ENCODE peak calls at places on chromosome 11, in ten cellular contexts. Q is heart left ventricle, A is sigmoid colon, Y is HepG2, V is esophagus muscularis mucosa, D is right lobe of liver, J is IMR-90, O is stomach, S is uterus, X is spleen. T is an unnamed sample.

GRCh38 chr11:106520146-106520912 is 442.9 kb downstream of the AASDHPPT start:
- DNase-seq in Q (no peak), A (no peak), Y (no peak), V (no peak), D (no peak), J (no peak), O (no peak), S (no peak), X (no peak), T (no peak)

GRCh38 chr11:114161486-114162250 is 102.2 kb downstream of the ZBTB16 start:
- DNase-seq in Q (no peak), A (no peak), Y (no peak), V (no peak), D (no peak), J (no peak), O (no peak), S (no peak), X (no peak), T (no peak)

GRCh38 chr11:726278-726915 is 20.4 kb downstream of the EPS8L2 start:
- DNase-seq in Q (no peak), A (peak; percentile 80), Y (no peak), V (no peak), D (peak; percentile 63), J (peak; percentile 26), O (peak; percentile 83), S (no peak), X (peak; percentile 94), T (peak; percentile 76)

GRCh38 chr11:1854949-1855885 is 2.3 kb downstream of the LSP1 start:
- DNase-seq in Q (no peak), A (no peak), Y (no peak), V (no peak), D (no peak), J (no peak), O (no peak), S (no peak), X (peak; percentile 84), T (no peak)

GRCh38 chr11:60912851-60913550 is 957 bp upstream of the TMEM109 start:
- DNase-seq in Q (no peak), A (peak; percentile 63), Y (no peak), V (no peak), D (no peak), J (no peak), O (peak; percentile 46), S (no peak), X (peak; percentile 82), T (no peak)

GRCh38 chr11:17751558-17751957 is 17.0 kb downstream of the KCNC1 start:
- DNase-seq in Q (peak; percentile 1), A (no peak), Y (no peak), V (no peak), D (no peak), J (no peak), O (no peak), S (no peak), X (peak; percentile 51), T (no peak)

GRCh38 chr11:133149698-133150097 is 382.6 kb downstream of the OPCML start:
- DNase-seq in Q (peak; percentile 28), A (no peak), Y (no peak), V (no peak), D (no peak), J (no peak), O (no peak), S (no peak), X (no peak), T (no peak)

GRCh38 chr11:14642453-14642852 is 1.2 kb upstream of the PDE3B start:
- DNase-seq in Q (no peak), A (no peak), Y (no peak), V (no peak), D (no peak), J (no peak), O (no peak), S (no peak), X (no peak), T (no peak)

GRCh38 chr11:34558211-34558610 is 44.6 kb upstream of the ELF5 start:
- DNase-seq in Q (no peak), A (no peak), Y (no peak), V (no peak), D (no peak), J (no peak), O (no peak), S (no peak), X (no peak), T (no peak)

GRCh38 chr11:4134844-4135243 is 40.2 kb downstream of the RRM1 start:
- DNase-seq in Q (no peak), A (no peak), Y (peak; percentile 51), V (no peak), D (no peak), J (peak; percentile 64), O (no peak), S (no peak), X (no peak), T (no peak)

GRCh38 chr11:72744474-72744873 is 7.7 kb downstream of the ARAP1 start:
- DNase-seq in Q (no peak), A (no peak), Y (no peak), V (no peak), D (no peak), J (no peak), O (no peak), S (no peak), X (peak; percentile 74), T (no peak)

GRCh38 chr11:1676254-1676740 is 20.7 kb upstream of the KRTAP5-6 start:
- DNase-seq in Q (no peak), A (no peak), Y (no peak), V (no peak), D (no peak), J (no peak), O (no peak), S (no peak), X (no peak), T (no peak)

GRCh38 chr11:19344661-19345518 is 104.1 kb upstream of the E2F8 start:
- DNase-seq in Q (peak; percentile 46), A (peak; percentile 66), Y (no peak), V (no peak), D (peak; percentile 64), J (peak; percentile 24), O (peak; percentile 55), S (no peak), X (peak; percentile 76), T (no peak)

GRCh38 chr11:1055109-1055703 is 18.7 kb upstream of the MUC6 start:
- DNase-seq in Q (no peak), A (peak; percentile 61), Y (no peak), V (no peak), D (no peak), J (no peak), O (no peak), S (peak; percentile 4), X (peak; percentile 66), T (no peak)

GRCh38 chr11:12695221-12695794 is 21.1 kb downstream of the TEAD1 start:
- DNase-seq in Q (no peak), A (no peak), Y (no peak), V (no peak), D (no peak), J (no peak), O (no peak), S (no peak), X (no peak), T (no peak)

GRCh38 chr11:12692238-12693074 is 18.2 kb downstream of the TEAD1 start:
- DNase-seq in Q (peak; percentile 91), A (peak; percentile 97), Y (peak; percentile 94), V (no peak), D (peak; percentile 98), J (peak; percentile 95), O (peak; percentile 93), S (peak; percentile 97), X (no peak), T (peak; percentile 86)

GRCh38 chr11:12693075-12693473 is 18.9 kb downstream of the TEAD1 start:
- DNase-seq in Q (peak; percentile 38), A (no peak), Y (no peak), V (no peak), D (no peak), J (no peak), O (no peak), S (peak; percentile 57), X (no peak), T (no peak)

GRCh38 chr11:12694182-12694531 is 19.9 kb downstream of the TEAD1 start:
- DNase-seq in Q (peak; percentile 30), A (no peak), Y (no peak), V (no peak), D (no peak), J (peak; percentile 44), O (peak; percentile 61), S (no peak), X (no peak), T (no peak)

GRCh38 chr11:12693485-12694181 is 19.4 kb downstream of the TEAD1 start:
- DNase-seq in Q (peak; percentile 31), A (peak; percentile 84), Y (peak; percentile 48), V (no peak), D (peak; percentile 61), J (peak; percentile 99), O (peak; percentile 42), S (peak; percentile 79), X (no peak), T (no peak)
- TF ChIP-seq POLR2A in Q (peak; percentile 35), A (no peak), Y (no peak), V (no peak), D (peak; percentile 62), J (peak; percentile 83), O (peak; percentile 1), S (no peak), X (no peak), T (no peak)

GRCh38 chr11:128135451-128135850 is 451.9 kb downstream of the ETS1 start:
- DNase-seq in Q (no peak), A (no peak), Y (no peak), V (no peak), D (no peak), J (no peak), O (no peak), S (no peak), X (no peak), T (no peak)
- H3K4me1 ChIP-seq in Q (peaks cover 2% of the 10 kb centered on the region), A (no peaks in the 10 kb centered on the region), Y (no peaks in the 10 kb centered on the region), V (no peaks in the 10 kb centered on the region), D (no peaks in the 10 kb centered on the region), J (no peaks in the 10 kb centered on the region), O (no peaks in the 10 kb centered on the region), S (no peaks in the 10 kb centered on the region), X (no peaks in the 10 kb centered on the region), T (no peaks in the 10 kb centered on the region)

GRCh38 chr11:68503281-68503687 is 42.7 kb downstream of the PPP6R3 start:
- DNase-seq in Q (no peak), A (no peak), Y (no peak), V (no peak), D (no peak), J (peak; percentile 36), O (no peak), S (no peak), X (no peak), T (no peak)
- TF ChIP-seq POLR2A in Q (no peak), A (no peak), Y (no peak), V (no peak), D (no peak), J (no peak), O (no peak), S (no peak), X (no peak), T (no peak)

DNA sequence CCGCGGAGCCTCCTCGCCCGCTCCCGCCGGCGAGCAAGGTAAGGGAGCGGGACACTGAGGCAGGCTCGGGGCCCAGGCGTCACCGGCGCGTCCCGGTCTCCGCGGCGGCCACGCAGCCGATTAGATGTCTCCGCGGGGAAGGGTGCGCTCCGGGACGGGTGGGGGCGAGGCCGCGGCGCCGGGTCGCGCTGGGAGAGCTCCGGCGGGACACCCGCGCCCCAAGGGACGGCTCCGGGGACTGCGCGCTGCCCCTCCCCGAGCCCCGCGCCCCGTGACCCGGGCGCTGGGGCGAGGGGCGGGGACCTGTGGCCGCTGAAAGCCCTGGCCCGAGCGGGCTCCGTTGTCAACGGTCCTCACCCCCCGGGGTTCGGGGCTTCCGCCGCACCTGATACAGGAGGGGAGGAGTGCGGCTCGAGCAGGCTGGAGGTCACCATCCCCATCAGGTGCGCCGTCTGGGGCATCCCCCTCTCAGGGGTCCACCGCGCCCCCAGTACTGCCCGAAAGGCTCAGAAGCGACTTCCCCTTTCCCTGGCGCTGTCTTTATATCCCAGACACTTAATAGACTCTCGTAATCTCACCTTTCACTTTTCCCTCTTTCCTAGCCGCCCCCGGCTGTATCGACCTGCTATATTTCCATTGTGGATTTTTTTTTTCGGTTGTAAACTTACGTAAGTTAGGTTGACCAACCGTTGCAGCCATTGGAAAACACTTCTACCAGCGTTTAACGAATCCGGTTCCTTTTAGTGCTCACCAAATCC is 566 bp downstream of the PPFIA1 start:
- DNase-seq in Q (peak; percentile 57), A (peak; percentile 69), Y (peak; percentile 37), V (no peak), D (peak; percentile 59), J (peak; percentile 65), O (peak; percentile 33), S (no peak), X (peak; percentile 93), T (no peak)
- H3K4me1 ChIP-seq in Q (peaks cover 35% of the 10 kb centered on the region), A (peaks cover 30% of the 10 kb centered on the region), Y (peaks cover 51% of the 10 kb centered on the region), V (peaks cover 35% of the 10 kb centered on the region), D (no peaks in the 10 kb centered on the region), J (peaks cover 5% of the 10 kb centered on the region), O (peaks cover 27% of the 10 kb centered on the region), S (no peaks in the 10 kb centered on the region), X (peaks cover 22% of the 10 kb centered on the region), T (peaks cover 21% of the 10 kb centered on the region)